ENCODE peak calls at places on chromosomes 13 and 19, in five cellular contexts. C is body of pancreas; A is cardiac muscle cell; H is Peyer's patch; E is CD8-positive, alpha-beta memory T cell. Y is an unnamed sample.

GRCh38 chr13:111323950-111324651 is 3.7 kb downstream of the TEX29 start:
- DNase-seq in C (no peak), A (no peak), H (no peak), E (no peak), Y (no peak)

GRCh38 chr13:106814389-106814903 is 246.5 kb upstream of the ARGLU1 start:
- DNase-seq in C (no peak), A (no peak), H (no peak), E (no peak), Y (no peak)

GRCh38 chr13:98174995-98175394 is 2.1 kb downstream of the RNF113B start:
- DNase-seq in C (no peak), A (no peak), H (no peak), E (no peak), Y (no peak)

GRCh38 chr13:106795847-106796246 is 227.9 kb upstream of the ARGLU1 start:
- DNase-seq in C (no peak), A (no peak), H (no peak), E (no peak), Y (no peak)

GRCh38 chr13:49444517-49445395 is 682 bp downstream of the SETDB2 start:
- DNase-seq in C (no peak), A (peak), H (peak), E (peak), Y (peak)

GRCh38 chr19:30620354-30620753 is 248.2 kb downstream of the ZNF536 start:
- DNase-seq in C (no peak), A (no peak), H (no peak), E (no peak), Y (no peak)

GRCh38 chr19:17328517-17329060 is 6.1 kb downstream of the ANO8 start:
- DNase-seq in C (no peak), A (no peak), H (peak), E (peak), Y (peak)

GRCh38 chr19:47065242-47065641 is 16.8 kb upstream of the TMEM160 start:
- DNase-seq in C (no peak), A (no peak), H (no peak), E (no peak), Y (no peak)

GRCh38 chr13:109389892-109390345 is 396.5 kb downstream of the IRS2 start:
- DNase-seq in C (no peak), A (no peak), H (no peak), E (no peak), Y (no peak)

GRCh38 chr13:111115841-111116500 is 861 bp downstream of the ARHGEF7 start:
- DNase-seq in C (peak), A (peak), H (no peak), E (no peak), Y (no peak)

GRCh38 chr19:33456076-33456844 is 65.3 kb downstream of the PEPD start:
- DNase-seq in C (no peak), A (no peak), H (no peak), E (no peak), Y (no peak)

GRCh38 chr19:41997121-41997850 is 3.3 kb upstream of the ATP1A3 start:
- DNase-seq in C (peak), A (peak), H (no peak), E (no peak), Y (no peak)

GRCh38 chr19:55440411-55441105 is 2.5 kb downstream of the SHISA7 start:
- DNase-seq in C (no peak), A (no peak), H (no peak), E (no peak), Y (no peak)

GRCh38 chr19:10678813-10679212 is 22.4 kb upstream of the QTRT1 start:
- DNase-seq in C (no peak), A (no peak), H (no peak), E (no peak), Y (no peak)

GRCh38 chr19:15463865-15464371 is 426 bp downstream of the RASAL3 start:
- DNase-seq in C (no peak), A (no peak), H (peak), E (peak), Y (peak)

GRCh38 chr19:595326-596262 is 5.9 kb downstream of the HCN2 start:
- DNase-seq in C (no peak), A (no peak), H (no peak), E (no peak), Y (no peak)
- H3K27ac ChIP-seq in C (no peak), A (no peak), H (no peak), E (no peak), Y (no peak)

DNA sequence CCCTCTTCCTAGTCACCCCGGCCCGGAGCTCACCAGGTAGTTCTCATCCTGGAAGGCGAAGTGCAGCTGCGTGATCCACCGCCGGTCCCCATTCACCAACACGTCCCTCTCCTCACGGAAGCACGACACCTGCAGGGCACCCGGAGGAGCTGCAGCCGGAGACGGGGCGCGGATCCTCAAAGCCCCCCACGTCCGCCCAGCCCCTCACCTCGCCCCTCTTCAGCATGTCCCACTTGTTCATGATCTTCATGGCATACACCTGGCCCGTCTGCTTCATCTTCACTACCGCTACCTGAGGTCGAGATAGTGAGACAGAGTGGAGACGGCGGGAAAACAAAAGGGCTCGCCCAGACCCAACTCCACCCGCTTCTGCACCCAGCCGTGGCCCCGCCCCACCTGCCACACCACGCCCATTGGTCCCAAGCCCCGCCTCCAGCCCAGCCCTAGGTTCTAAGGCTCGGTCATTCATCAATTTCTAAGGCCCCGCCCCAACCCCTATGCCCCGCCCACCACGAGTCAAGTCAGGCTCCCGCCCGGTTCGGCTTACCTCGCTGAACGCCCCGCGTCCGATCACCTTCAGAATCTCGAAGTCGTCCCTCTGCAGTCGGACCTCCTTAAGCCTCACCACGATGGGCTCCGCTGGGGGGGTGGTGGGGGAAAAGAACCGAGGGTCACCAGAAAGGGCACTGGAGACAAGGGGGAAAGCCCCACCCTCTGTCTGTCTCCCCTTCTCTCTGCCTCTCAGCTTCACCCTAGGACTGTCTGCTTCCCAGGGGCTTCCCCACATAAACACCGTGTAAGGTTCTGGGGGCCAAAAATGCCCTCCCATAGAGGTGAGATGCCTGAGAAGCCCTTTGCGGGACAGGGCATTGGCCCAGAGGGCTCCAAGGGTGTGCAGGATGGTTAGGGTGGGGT is 2.8 kb downstream of the DMPK start:
- DNase-seq in C (peak), A (peak), H (peak), E (peak), Y (peak)
- H3K27ac ChIP-seq in C (peak), A (no peak), H (peak), E (no peak), Y (no peak)

GRCh38 chr19:6729573-6730152 is 7.7 kb downstream of the GPR108 start:
- DNase-seq in C (no peak), A (no peak), H (no peak), E (no peak), Y (no peak)
- H3K27ac ChIP-seq in C (peak), A (no peak), H (peak), E (peak), Y (no peak)

GRCh38 chr19:49132974-49133609 is 13.7 kb downstream of the PPFIA3 start:
- DNase-seq in C (no peak), A (peak), H (no peak), E (no peak), Y (no peak)

GRCh38 chr19:49136771-49137171 is 17.4 kb downstream of the PPFIA3 start:
- DNase-seq in C (no peak), A (no peak), H (no peak), E (no peak), Y (no peak)

GRCh38 chr19:49130325-49130724 is 11.0 kb downstream of the PPFIA3 start:
- DNase-seq in C (no peak), A (no peak), H (no peak), E (no peak), Y (no peak)

GRCh38 chr19:49135686-49136085 is 16.3 kb downstream of the PPFIA3 start:
- DNase-seq in C (no peak), A (no peak), H (no peak), E (no peak), Y (no peak)

GRCh38 chr19:49133621-49134454 is 14.5 kb downstream of the PPFIA3 start:
- DNase-seq in C (peak), A (peak), H (peak), E (no peak), Y (peak)
- H3K27ac ChIP-seq in C (no peak), A (no peak), H (peak), E (no peak), Y (no peak)

GRCh38 chr19:2054763-2055162 is 3.7 kb upstream of the MKNK2 start:
- DNase-seq in C (peak), A (no peak), H (no peak), E (no peak), Y (no peak)

GRCh38 chr19:2053601-2054389 is 2.8 kb upstream of the MKNK2 start:
- DNase-seq in C (peak), A (no peak), H (no peak), E (no peak), Y (no peak)

GRCh38 chr19:2056810-2057192 is 5.8 kb upstream of the MKNK2 start:
- DNase-seq in C (peak), A (no peak), H (no peak), E (no peak), Y (no peak)

GRCh38 chr19:2057484-2058469 is 6.7 kb upstream of the MKNK2 start:
- DNase-seq in C (peak), A (no peak), H (no peak), E (no peak), Y (no peak)

GRCh38 chr19:2055871-2056809 is 5.1 kb upstream of the MKNK2 start:
- DNase-seq in C (peak), A (no peak), H (peak), E (no peak), Y (no peak)
- H3K27ac ChIP-seq in C (peak), A (no peak), H (peak), E (peak), Y (peak)

DNA sequence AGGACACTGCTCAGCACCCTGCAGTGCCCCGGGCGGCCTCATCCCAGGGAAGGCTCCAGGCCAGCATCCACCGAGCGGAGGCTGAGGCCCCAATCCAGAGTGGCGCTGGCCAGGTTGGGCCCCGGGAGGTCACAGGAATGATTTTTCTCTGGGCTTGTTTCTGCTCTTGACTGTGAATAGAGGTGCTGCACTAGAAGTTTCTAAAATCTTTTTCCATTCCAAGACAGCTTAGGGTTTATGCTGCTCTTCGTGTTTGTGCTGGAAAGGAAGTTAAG is 15.1 kb downstream of the KDM4B start:
- DNase-seq in C (no peak), A (no peak), H (no peak), E (no peak), Y (no peak)
- H3K27ac ChIP-seq in C (no peak), A (peak), H (no peak), E (no peak), Y (no peak)

GRCh38 chr19:39125199-39125553 is 410 bp upstream of the PAK4 start:
- DNase-seq in C (no peak), A (no peak), H (no peak), E (no peak), Y (no peak)

GRCh38 chr19:39125554-39126311 is at the start of gene PAK4:
- DNase-seq in C (peak), A (peak), H (peak), E (peak), Y (peak)

GRCh38 chr19:39127812-39128510 is 2.4 kb downstream of the PAK4 start:
- DNase-seq in C (peak), A (no peak), H (no peak), E (no peak), Y (no peak)

GRCh38 chr19:39126312-39126561 is 651 bp downstream of the PAK4 start:
- DNase-seq in C (no peak), A (no peak), H (no peak), E (no peak), Y (no peak)

GRCh38 chr19:39126593-39127187 is 1.1 kb downstream of the PAK4 start:
- DNase-seq in C (peak), A (no peak), H (no peak), E (no peak), Y (no peak)
- H3K27ac ChIP-seq in C (peak), A (peak), H (peak), E (no peak), Y (peak)